ENCODE peak calls at places on chromosomes 3 and 15, in four cellular contexts. T is breast epithelium; K is CD8-positive, alpha-beta T cell; S is A549. I is an unnamed sample.

GRCh38 chr3:194369522-194370279 is at the start of gene LRRC15:
- DNase-seq in S (peak; percentile 35), T (no peak), K (no peak), I (no peak)

GRCh38 chr3:195105389-195105788 is 165.6 kb downstream of the XXYLT1 start:
- DNase-seq in S (no peak), T (no peak), K (no peak), I (no peak)

GRCh38 chr3:58237940-58238681 is 519 bp downstream of the ABHD6 start:
- DNase-seq in S (peak; percentile 46), T (no peak), K (no peak), I (no peak)

GRCh38 chr15:68618339-68619302 is 39.8 kb downstream of the CORO2B start:
- DNase-seq in T (no peak), S (no peak), K (no peak), I (no peak)

GRCh38 chr3:62737449-62737848 is 137.8 kb downstream of the CADPS start:
- DNase-seq in K (no peak), T (no peak), S (no peak), I (no peak)

GRCh38 chr15:96052572-96053038 is 277.9 kb upstream of the NR2F2 start:
- DNase-seq in K (no peak), T (no peak), S (no peak), I (no peak)

GRCh38 chr3:28287046-28287445 is 45.6 kb downstream of the CMC1 start:
- DNase-seq in S (no peak), T (no peak), K (no peak), I (no peak)

GRCh38 chr15:56786966-56787365 is 53.7 kb upstream of the ZNF280D start:
- DNase-seq in S (no peak), T (no peak), K (no peak), I (no peak)

GRCh38 chr15:29124581-29125381 is 144.8 kb downstream of the NSMCE3 start:
- DNase-seq in K (no peak), T (no peak), S (no peak), I (no peak)

GRCh38 chr3:131630117-131630516 is 127.3 kb upstream of the MRPL3 start:
- DNase-seq in T (no peak), S (no peak), K (no peak), I (no peak)

GRCh38 chr15:77909131-77909940 is 168.2 kb downstream of the TBC1D2B start:
- DNase-seq in S (no peak), K (no peak), T (no peak), I (no peak)

GRCh38 chr15:49815937-49816336 is 195.1 kb downstream of the DTWD1 start:
- DNase-seq in K (no peak), T (no peak), S (no peak), I (no peak)

GRCh38 chr3:40044487-40044886 is 235.1 kb downstream of the MYRIP start:
- DNase-seq in S (no peak), T (no peak), K (no peak), I (peak; percentile 92)

GRCh38 chr15:25268166-25268565 is 170.7 kb downstream of the UBE3A start:
- DNase-seq in T (no peak), S (no peak), K (no peak), I (no peak)

DNA sequence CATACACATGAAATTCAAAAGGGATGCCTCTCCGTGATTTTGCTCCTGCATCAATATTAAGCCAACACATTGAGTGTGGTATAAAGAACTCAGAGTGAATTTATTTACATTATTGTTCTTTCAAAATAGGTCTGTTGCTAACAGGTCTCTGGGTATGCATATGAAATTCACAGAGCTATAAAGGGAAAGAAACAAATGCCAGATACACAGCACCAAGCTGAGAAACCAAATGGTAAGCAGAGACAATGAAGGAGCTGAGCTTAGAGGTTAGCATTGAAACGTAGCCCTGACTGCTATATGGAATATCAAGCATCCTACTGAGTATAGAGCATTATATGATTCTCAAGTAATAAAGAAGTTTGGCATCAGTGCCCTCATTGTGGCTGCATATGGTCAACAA is 712.9 kb downstream of the NSUN3 start:
- DNase-seq in S (no peak), T (no peak), K (no peak), I (no peak)
- H3K27ac ChIP-seq in S (no peak overlapping the region), T (no peak overlapping the region), K (no peak overlapping the region), I (no peak overlapping the region)

GRCh38 chr3:152267319-152267689 is 1.4 kb upstream of the MBNL1 start:
- DNase-seq in K (no peak), T (no peak), S (no peak), I (no peak)
- H3K27ac ChIP-seq in K (peak overlapping the region; percentile 96), T (peak overlapping the region; percentile 99), S (peak overlapping the region; percentile 96), I (peak overlapping the region; percentile 95)

GRCh38 chr15:86876387-86876786 is 796.7 kb downstream of the AGBL1 start:
- DNase-seq in S (no peak), T (no peak), K (no peak), I (no peak)

GRCh38 chr15:86870846-86871245 is 791.2 kb downstream of the AGBL1 start:
- DNase-seq in K (no peak), T (no peak), S (no peak), I (no peak)

GRCh38 chr15:86877171-86877631 is 797.5 kb downstream of the AGBL1 start:
- DNase-seq in S (no peak), T (no peak), K (no peak), I (peak; percentile 43)

DNA sequence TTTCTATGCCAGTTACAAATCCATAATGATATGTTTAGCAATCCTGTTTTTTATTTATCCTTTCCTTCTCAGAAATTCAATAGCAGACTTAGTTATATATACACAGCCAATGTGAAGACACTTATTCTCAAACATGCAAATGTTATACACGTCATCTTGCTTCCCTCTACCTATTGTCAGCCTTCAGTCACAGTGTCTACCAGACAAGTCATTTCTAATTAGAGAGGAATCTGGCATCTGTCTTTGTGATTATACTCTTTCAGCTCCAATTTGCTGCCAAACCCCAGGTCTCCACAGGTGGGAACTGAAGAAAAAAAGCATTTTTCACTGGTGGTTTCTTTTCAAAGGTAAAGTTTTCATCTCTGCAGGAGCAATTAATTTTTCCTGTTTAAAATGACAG is 793.1 kb downstream of the AGBL1 start:
- DNase-seq in S (no peak), K (no peak), T (no peak), I (no peak)
- H3K27ac ChIP-seq in S (no peak overlapping the region), K (no peak overlapping the region), T (no peak overlapping the region), I (no peak overlapping the region)

GRCh38 chr3:165406425-165406824 is 210.2 kb upstream of the SLITRK3 start:
- DNase-seq in S (no peak), K (no peak), T (no peak), I (no peak)
- H3K27ac ChIP-seq in S (no peak overlapping the region), K (no peak overlapping the region), T (no peak overlapping the region), I (no peak overlapping the region)

DNA sequence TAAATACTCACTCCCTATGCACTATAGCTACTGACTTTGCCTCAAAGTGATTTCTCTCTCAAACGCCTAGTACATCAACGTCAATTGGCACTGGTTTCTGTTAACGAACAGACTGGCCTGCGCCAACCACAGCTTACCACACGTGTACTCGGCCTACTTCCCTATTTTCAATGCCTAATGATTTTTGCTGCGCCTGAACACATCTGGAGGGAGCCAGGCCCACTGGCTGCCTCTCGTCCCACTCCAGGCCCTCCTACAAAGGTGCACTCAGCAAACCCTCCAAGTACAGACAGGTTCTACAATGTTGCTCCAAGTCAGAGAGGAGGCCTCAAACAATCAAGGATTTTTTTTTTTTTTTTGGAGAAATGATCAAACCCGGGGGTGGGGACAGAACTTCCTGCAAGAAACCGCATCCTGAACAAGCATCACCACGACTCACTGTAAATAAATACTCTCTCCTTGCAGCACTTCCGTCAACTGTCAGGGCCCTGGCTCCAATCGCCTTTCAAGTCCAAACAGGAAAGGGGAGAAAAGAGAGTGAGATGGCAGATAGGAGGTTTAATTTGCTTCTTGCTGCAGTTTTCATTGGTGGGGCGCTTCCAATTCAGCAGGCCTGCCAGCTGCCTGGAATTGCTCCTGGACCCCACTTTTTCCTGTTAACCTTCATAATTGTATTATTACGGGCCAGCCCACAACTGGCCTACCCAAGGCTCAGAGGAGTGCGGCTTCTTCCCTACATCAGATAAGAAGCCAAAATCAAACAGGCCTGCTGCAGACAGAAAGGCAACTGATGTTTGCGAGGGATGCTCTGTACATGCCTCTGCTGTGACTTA is 139.3 kb downstream of the FOXP1 start:
- DNase-seq in S (no peak), K (peak; percentile 58), T (peak; percentile 80), I (peak; percentile 92)
- H3K27ac ChIP-seq in S (peak overlapping the region; percentile 26), K (peak overlapping the region; percentile 78), T (peak overlapping the region; percentile 93), I (peak overlapping the region; percentile 97)

GRCh38 chr3:54746722-54747121 is 181.1 kb downstream of the LRTM1 start:
- DNase-seq in T (no peak), S (no peak), K (no peak), I (no peak)

GRCh38 chr3:54743755-54744154 is 184.1 kb downstream of the LRTM1 start:
- DNase-seq in K (no peak), S (no peak), T (no peak), I (no peak)

GRCh38 chr3:54744291-54744690 is 183.6 kb downstream of the LRTM1 start:
- DNase-seq in T (no peak), S (no peak), K (no peak), I (no peak)

GRCh38 chr3:54745863-54746262 is 182.0 kb downstream of the LRTM1 start:
- DNase-seq in T (no peak), K (no peak), S (no peak), I (no peak)
- H3K27ac ChIP-seq in T (no peak overlapping the region), K (no peak overlapping the region), S (no peak overlapping the region), I (no peak overlapping the region)

GRCh38 chr3:160185711-160186110 is 39.5 kb upstream of the C3orf80 start:
- DNase-seq in S (no peak), K (no peak), T (no peak), I (no peak)
- H3K27ac ChIP-seq in S (no peak overlapping the region), K (no peak overlapping the region), T (no peak overlapping the region), I (no peak overlapping the region)

DNA sequence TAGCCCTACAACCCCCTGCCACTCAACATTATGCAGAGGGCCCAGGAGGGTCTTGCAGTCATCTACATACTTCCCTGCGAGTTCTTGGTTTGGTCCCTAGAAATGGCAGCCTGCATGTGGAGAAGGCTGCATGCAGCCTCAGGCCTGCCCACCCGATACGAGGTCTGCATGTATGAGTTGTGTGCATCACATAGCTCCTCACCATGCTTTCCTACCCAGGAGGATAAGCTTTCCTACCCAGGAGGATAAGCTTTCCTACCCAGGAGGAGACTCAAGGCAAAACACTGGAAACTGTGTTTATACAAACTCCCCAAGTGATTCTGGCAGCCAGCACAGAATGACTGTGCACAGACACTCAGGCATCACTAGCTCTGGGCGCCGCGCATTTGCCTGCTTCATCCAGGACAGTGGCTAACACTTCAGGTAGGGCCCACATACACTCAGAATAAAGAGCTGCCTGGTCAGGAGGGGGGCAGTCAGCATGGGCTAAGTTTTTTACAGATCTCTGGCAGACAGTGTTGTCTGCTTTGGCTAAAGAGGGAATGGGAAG is 187.7 kb downstream of the THSD4 start:
- DNase-seq in S (no peak), T (no peak), K (no peak), I (no peak)
- H3K27ac ChIP-seq in S (peak overlapping the region; percentile 61), T (no peak overlapping the region), K (no peak overlapping the region), I (no peak overlapping the region)

GRCh38 chr15:65517866-65518207 is 348 bp upstream of the DPP8 start:
- DNase-seq in T (no peak), K (no peak), S (no peak), I (no peak)

GRCh38 chr15:65509321-65509720 is 8.2 kb downstream of the DPP8 start:
- DNase-seq in T (no peak), K (no peak), S (no peak), I (no peak)

GRCh38 chr15:65512189-65512588 is 5.3 kb downstream of the DPP8 start:
- DNase-seq in S (no peak), K (no peak), T (no peak), I (no peak)

GRCh38 chr15:65516997-65517865 is at the start of gene DPP8:
- DNase-seq in K (peak; percentile 93), T (peak; percentile 85), S (peak; percentile 95), I (peak; percentile 74)

GRCh38 chr15:65512807-65513416 is 4.6 kb downstream of the DPP8 start:
- DNase-seq in S (no peak), T (peak; percentile 28), K (no peak), I (no peak)
- H3K27ac ChIP-seq in S (no peak overlapping the region), T (peak overlapping the region; percentile 53), K (peak overlapping the region; percentile 4), I (no peak overlapping the region)

I was measured in epithelial cell of prostate.